ENCODE peak calls at places on chromosome 4, in nine cellular contexts. P is Caki2; Z is mesendoderm; G is effector CD4-positive, alpha-beta T cell; Q is fibroblast of mammary gland; H is Right ventricle myocardium superior; I is activated T-cell treated with anti-CD3 and anti-CD28 coated beads for 24 hours; D is CD8-positive, alpha-beta memory T cell; A is OCI-LY7. K is an unnamed sample.

GRCh38 chr4:134201216-134202098 is at the start of gene PABPC4L:
- DNase-seq in P (peak; percentile 83), Z (peak; percentile 90), G (no peak), Q (peak; percentile 31), H (peak; percentile 62), I (no peak), D (no peak), A (no peak), K (no peak)

GRCh38 chr4:20194079-20195013 is 57.4 kb upstream of the SLIT2 start:
- DNase-seq in P (no peak), Z (no peak), G (no peak), Q (peak; percentile 92), H (no peak), I (no peak), D (no peak), A (no peak), K (no peak)

GRCh38 chr4:151035321-151035720 is 20.2 kb upstream of the LRBA start:
- DNase-seq in P (no peak), Z (no peak), G (no peak), Q (no peak), H (no peak), I (no peak), D (no peak), A (no peak), K (no peak)

GRCh38 chr4:85720736-85721135 is 245.8 kb downstream of the ARHGAP24 start:
- DNase-seq in P (peak; percentile 16), Z (peak; percentile 9), G (no peak), Q (peak; percentile 60), H (no peak), I (no peak), D (no peak), A (no peak), K (no peak)

GRCh38 chr4:47068986-47069385 is 37.6 kb downstream of the GABRB1 start:
- DNase-seq in P (no peak), Z (no peak), G (no peak), Q (peak; percentile 9), H (no peak), I (no peak), D (no peak), A (no peak), K (no peak)

GRCh38 chr4:3256230-3257124 is 7.5 kb downstream of the MSANTD1 start:
- DNase-seq in P (no peak), Z (no peak), G (no peak), Q (no peak), H (peak; percentile 33), I (no peak), D (no peak), A (no peak), K (no peak)

GRCh38 chr4:138659640-138660325 is 355.8 kb upstream of the NOCT start:
- DNase-seq in P (no peak), Z (peak; percentile 69), G (no peak), Q (no peak), H (no peak), I (no peak), D (no peak), A (no peak), K (no peak)

GRCh38 chr4:142656178-142656577 is 189.9 kb downstream of the INPP4B start:
- DNase-seq in P (peak; percentile 34), Z (peak; percentile 70), G (no peak), Q (peak; percentile 15), H (no peak), I (no peak), D (no peak), A (peak; percentile 30), K (peak; percentile 1)

GRCh38 chr4:17521595-17521994 is 6.6 kb downstream of the CLRN2 start:
- DNase-seq in P (no peak), Z (no peak), G (no peak), Q (no peak), H (no peak), I (no peak), D (no peak), A (no peak), K (no peak)

GRCh38 chr4:12399781-12400180 is 971.1 kb upstream of the HS3ST1 start:
- DNase-seq in P (no peak), Z (no peak), G (no peak), Q (peak; percentile 36), H (no peak), I (no peak), D (no peak), A (no peak), K (no peak)

GRCh38 chr4:1399508-1400190 is 6.6 kb downstream of the NKX1-1 start:
- DNase-seq in P (no peak), Z (no peak), G (no peak), Q (no peak), H (peak; percentile 17), I (no peak), D (no peak), A (peak; percentile 27), K (no peak)

GRCh38 chr4:132227349-132228165 is 921.5 kb upstream of the PCDH10 start:
- DNase-seq in P (no peak), Z (peak; percentile 73), G (no peak), Q (peak; percentile 25), H (no peak), I (no peak), D (no peak), A (no peak), K (no peak)

GRCh38 chr4:140858897-140859296 is 102.7 kb upstream of the TBC1D9 start:
- DNase-seq in P (no peak), Z (peak; percentile 81), G (no peak), Q (no peak), H (no peak), I (no peak), D (no peak), A (no peak), K (no peak)

GRCh38 chr4:3107271-3108185 is 33.0 kb downstream of the HTT start:
- DNase-seq in P (no peak), Z (peak; percentile 29), G (no peak), Q (peak; percentile 84), H (no peak), I (no peak), D (no peak), A (no peak), K (no peak)

GRCh38 chr4:76881375-76881774 is 16.6 kb downstream of the SOWAHB start:
- DNase-seq in P (no peak), Z (no peak), G (no peak), Q (no peak), H (no peak), I (no peak), D (no peak), A (no peak), K (no peak)

GRCh38 chr4:146340798-146341197 is 126.5 kb downstream of the REELD1 start:
- DNase-seq in P (no peak), Z (no peak), G (no peak), Q (peak; percentile 47), H (no peak), I (no peak), D (no peak), A (peak; percentile 31), K (no peak)

GRCh38 chr4:85939595-85939994 is 420.3 kb downstream of the MAPK10 start:
- DNase-seq in P (no peak), Z (no peak), G (no peak), Q (peak; percentile 49), H (no peak), I (no peak), D (no peak), A (no peak), K (no peak)

K was measured in stimulated activated naive B cell treated with anti-CD40 and anti-IgM and Interleukin-4, amounts not matched to agents 10 μg/mL and 1 μg/mL and 100 μg/mL, for 72 hours.